ENCODE peak calls at places on chromosome 3, in five cellular contexts. V, T, N, E and L are unnamed samples. For H3K9me3, the result is how much of the 10 kb centered on the place peaks cover.

GRCh38 chr3:111712294-111713180 is 117.4 kb upstream of the ZBED2 start:
- DNase-seq in E (no peak), T (no peak), V (no peak), N (no peak), L (peak)

GRCh38 chr3:42613462-42613861 is 13.0 kb downstream of the NKTR start:
- DNase-seq in T (no peak), E (no peak), V (no peak), N (no peak), L (no peak)

GRCh38 chr3:152271465-152272035 is 2.8 kb downstream of the MBNL1 start:
- DNase-seq in E (no peak), N (no peak), V (no peak), T (no peak), L (no peak)

GRCh38 chr3:195086885-195087284 is 184.1 kb downstream of the XXYLT1 start:
- DNase-seq in T (no peak), V (no peak), N (no peak), E (no peak), L (no peak)

GRCh38 chr3:72329354-72329753 is 518.9 kb downstream of the SHQ1 start:
- DNase-seq in V (peak), N (peak), E (no peak), T (no peak), L (peak)

GRCh38 chr3:31247850-31248618 is 284.7 kb upstream of the STT3B start:
- DNase-seq in E (no peak), V (peak), T (no peak), N (no peak), L (no peak)

GRCh38 chr3:145620486-145620885 is 540.5 kb downstream of the PLOD2 start:
- DNase-seq in N (no peak), V (no peak), E (no peak), T (no peak), L (no peak)

GRCh38 chr3:32545305-32545704 is 25.4 kb downstream of the DYNC1LI1 start:
- DNase-seq in E (no peak), T (no peak), N (no peak), V (no peak), L (no peak)

GRCh38 chr3:98359993-98360675 is 6.5 kb downstream of the OR5K4 start:
- DNase-seq in V (no peak), E (no peak), N (no peak), T (no peak), L (no peak)

GRCh38 chr3:133295199-133295901 is 104.5 kb upstream of the BFSP2 start:
- DNase-seq in E (no peak), N (no peak), T (no peak), V (no peak), L (no peak)

GRCh38 chr3:126528419-126528799 is 4.5 kb downstream of the CHST13 start:
- DNase-seq in T (no peak), V (no peak), E (no peak), N (no peak), L (peak)

GRCh38 chr3:25354071-25354470 is 74.0 kb upstream of the RARB start:
- DNase-seq in E (no peak), T (no peak), N (no peak), V (no peak), L (no peak)

GRCh38 chr3:188367741-188368140 is 213.8 kb downstream of the LPP start:
- DNase-seq in E (no peak), V (no peak), N (no peak), T (no peak), L (no peak)

GRCh38 chr3:170844377-170844776 is 25.6 kb downstream of the RPL22L1 start:
- DNase-seq in T (no peak), V (no peak), E (no peak), N (no peak), L (no peak)

GRCh38 chr3:150227839-150228238 is 180.3 kb upstream of the TSC22D2 start:
- DNase-seq in T (peak), E (peak), N (peak), V (peak), L (no peak)

GRCh38 chr3:19972056-19972455 is 25.2 kb downstream of the RAB5A start:
- DNase-seq in N (no peak), T (no peak), E (no peak), V (no peak), L (no peak)

GRCh38 chr3:170809021-170809974 is 60.7 kb downstream of the RPL22L1 start:
- DNase-seq in N (peak), T (peak), V (peak), E (peak), L (no peak)

GRCh38 chr3:189937302-189938255 is 183.1 kb downstream of the P3H2 start:
- DNase-seq in N (no peak), T (peak), E (no peak), V (no peak), L (no peak)

GRCh38 chr3:111627092-111627491 is 31.9 kb upstream of the ZBED2 start:
- DNase-seq in E (no peak), T (no peak), N (no peak), V (no peak), L (no peak)

GRCh38 chr3:41118461-41119385 is 80.6 kb upstream of the CTNNB1 start:
- DNase-seq in T (no peak), E (peak), N (no peak), V (no peak), L (no peak)

GRCh38 chr3:10263549-10264363 is 15.5 kb downstream of the TATDN2 start:
- DNase-seq in T (peak), N (peak), V (peak), E (peak), L (peak)

DNA sequence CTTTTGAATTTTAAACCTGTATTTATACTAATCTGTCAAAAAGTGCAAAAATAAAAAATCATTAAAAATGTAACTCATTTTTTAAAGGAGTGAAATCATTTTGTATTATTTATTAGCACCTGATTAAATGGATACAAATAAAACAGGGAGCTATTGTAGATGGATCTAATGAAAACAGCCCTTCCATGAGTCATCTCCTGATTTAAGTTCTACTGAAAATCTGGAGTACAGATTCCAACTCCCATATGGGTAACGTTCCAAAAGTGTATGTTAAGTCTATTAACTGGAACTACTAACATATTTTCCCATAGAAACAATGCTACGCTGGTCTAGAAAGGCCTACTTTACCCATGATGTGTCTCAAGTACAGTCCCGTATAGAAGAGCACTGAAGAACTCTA is 34.7 kb downstream of the PIK3R4 start:
- DNase-seq in N (no peak), V (no peak), T (no peak), E (no peak), L (no peak)
- TF ChIP-seq POLR2A in N (no peak), V (no peak), T (no peak), E (no peak), L (no peak)

GRCh38 chr3:52240059-52240885 is 1.3 kb upstream of the TWF2 start:
- DNase-seq in N (peak), V (peak), E (peak), T (no peak), L (peak)
- H3K4me3 ChIP-seq in N (no peak), V (no peak), E (no peak), T (peak), L (no peak)

DNA sequence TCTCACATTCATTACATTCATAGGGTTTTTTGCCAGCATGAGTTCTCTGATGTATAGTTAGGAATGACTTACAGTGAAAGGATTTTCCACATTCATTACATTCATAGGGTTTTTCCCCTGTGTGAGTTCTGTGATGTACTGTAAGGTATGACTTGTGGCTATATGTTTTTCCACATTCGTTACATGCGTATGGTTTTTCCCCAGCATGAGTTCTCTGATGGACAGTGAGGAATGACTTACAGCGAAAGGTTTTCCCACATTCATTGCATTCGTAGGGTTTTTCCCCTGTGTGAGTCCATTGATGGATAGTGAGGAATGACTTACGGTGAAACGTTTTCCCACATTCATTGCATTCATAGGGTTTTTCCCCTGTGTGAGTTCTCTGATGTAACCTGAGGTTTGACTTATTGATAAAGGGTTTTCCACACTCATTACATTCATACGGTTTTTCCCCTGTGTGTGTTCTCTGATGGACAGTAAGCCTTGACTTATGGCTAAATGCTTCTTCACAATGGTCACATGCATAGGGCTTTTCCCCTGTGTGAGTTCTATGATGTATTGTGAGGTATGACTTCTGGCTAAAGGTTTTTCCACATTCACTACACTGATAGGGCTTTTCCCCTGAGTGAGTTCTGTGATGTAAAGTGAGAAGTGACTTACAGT is 47.4 kb downstream of the ZNF717 start:
- DNase-seq in E (no peak), T (no peak), N (no peak), V (no peak), L (no peak)
- H3K9me3 ChIP-seq in E (half or more), T (under half), N (under half), V (half or more), L (half or more)

DNA sequence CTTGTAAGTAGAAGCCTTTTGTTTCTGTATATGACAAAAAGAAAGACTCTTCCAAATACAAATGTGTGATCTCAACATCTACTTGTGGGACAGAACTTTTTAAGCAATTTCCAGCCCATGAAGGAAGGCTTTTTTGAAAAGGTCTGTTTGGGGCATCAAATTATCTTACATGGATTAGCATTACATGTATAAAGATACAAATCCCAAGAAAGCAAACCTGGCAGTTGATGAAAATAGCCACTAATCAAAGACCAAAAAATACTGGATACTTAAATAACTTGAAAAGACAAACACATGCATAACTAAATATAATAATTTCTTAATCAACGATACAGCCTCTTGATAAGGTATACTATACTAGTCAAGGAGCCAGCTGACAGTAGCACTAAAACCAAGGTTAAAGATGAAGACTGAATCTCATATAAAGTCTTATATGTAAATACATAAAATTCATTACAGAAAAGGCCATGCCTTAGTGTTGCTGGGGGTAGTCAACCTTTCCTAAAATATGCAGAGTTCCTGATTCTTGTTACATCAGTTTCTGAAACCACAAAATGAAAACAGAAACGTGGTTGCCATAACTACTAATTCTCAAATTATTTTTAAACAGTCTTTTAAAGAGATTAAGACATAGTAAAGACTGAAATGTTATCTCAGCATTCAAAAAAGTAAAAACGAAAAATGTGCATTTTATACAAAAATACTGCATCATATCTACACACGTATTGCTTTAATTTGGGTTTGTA is 2.0 kb downstream of the ANKRD28 start:
- DNase-seq in N (no peak), T (no peak), V (no peak), E (no peak), L (no peak)
- TF ChIP-seq POLR2A in N (no peak), T (no peak), V (no peak), E (no peak), L (no peak)